ENCODE peak calls at places on chromosome 5, in nine cellular contexts. V is astrocyte of the spinal cord, K is dorsolateral prefrontal cortex, R is HCT116, E is HepG2, Q is kidney, B is WERI-Rb-1, F is PC-9, X is OCI-LY7. I is an unnamed sample.

GRCh38 chr5:87827561-87827960 is 414.8 kb upstream of the CCNH start:
- DNase-seq in K (no peak), R (no peak), E (no peak), Q (no peak), F (no peak), B (no peak), X (no peak), V (peak; percentile 68), I (no peak)

GRCh38 chr5:129243058-129243457 is 148.5 kb downstream of the ISOC1 start:
- DNase-seq in K (no peak), F (no peak), R (no peak), X (no peak), E (no peak), B (no peak), Q (no peak), V (no peak), I (no peak)

GRCh38 chr5:175745212-175745611 is 87.3 kb downstream of the HRH2 start:
- DNase-seq in F (no peak), V (no peak), B (no peak), X (no peak), Q (peak; percentile 10), R (no peak), E (peak; percentile 50), K (no peak), I (no peak)

GRCh38 chr5:11851965-11852745 is 52.1 kb downstream of the CTNND2 start:
- DNase-seq in R (no peak), Q (no peak), E (no peak), F (no peak), V (no peak), B (no peak), K (no peak), X (no peak), I (no peak)

GRCh38 chr5:38557309-38557710 is 864 bp upstream of the LIFR start:
- DNase-seq in R (no peak), X (no peak), V (no peak), E (no peak), K (peak; percentile 24), F (no peak), Q (no peak), B (no peak), I (peak; percentile 47)

GRCh38 chr5:113343343-113343742 is 91.4 kb downstream of the TSSK1B start:
- DNase-seq in B (no peak), X (no peak), E (no peak), F (no peak), K (no peak), R (no peak), V (no peak), Q (no peak), I (no peak)

GRCh38 chr5:149257875-149258705 is 13.6 kb upstream of the AFAP1L1 start:
- DNase-seq in E (no peak), K (peak; percentile 53), Q (no peak), X (no peak), F (no peak), V (peak; percentile 19), B (no peak), R (no peak), I (no peak)

GRCh38 chr5:140360681-140361479 is 886 bp downstream of the SLC4A9 start:
- DNase-seq in R (no peak), E (no peak), X (no peak), V (no peak), F (no peak), K (no peak), Q (no peak), B (no peak), I (no peak)

GRCh38 chr5:141848771-141849370 is 29.3 kb downstream of the PCDH1 start:
- DNase-seq in E (peak; percentile 71), X (peak; percentile 64), B (peak; percentile 83), R (no peak), Q (peak; percentile 93), K (no peak), V (peak; percentile 37), F (peak; percentile 88), I (peak; percentile 76)

GRCh38 chr5:172417983-172418630 is 36.2 kb downstream of the SH3PXD2B start:
- DNase-seq in R (no peak), Q (peak; percentile 95), F (no peak), K (peak; percentile 78), V (peak; percentile 97), B (no peak), E (peak; percentile 20), X (no peak), I (peak; percentile 88)

GRCh38 chr5:115545065-115545882 is 699 bp upstream of the FEM1C start:
- DNase-seq in Q (no peak), F (no peak), K (no peak), V (no peak), X (no peak), R (peak; percentile 57), B (no peak), E (no peak), I (no peak)

GRCh38 chr5:124910354-124911016 is 164.0 kb upstream of the ZNF608 start:
- DNase-seq in K (no peak), F (no peak), X (no peak), R (no peak), E (no peak), B (no peak), V (no peak), Q (no peak), I (no peak)
- H3K4me3 ChIP-seq in K (no peak overlapping the region), F (no peak overlapping the region), X (no peak overlapping the region), R (no peak overlapping the region), E (no peak overlapping the region), B (no peak overlapping the region), V (no peak overlapping the region), Q (no peak overlapping the region), I (no peak overlapping the region)

DNA sequence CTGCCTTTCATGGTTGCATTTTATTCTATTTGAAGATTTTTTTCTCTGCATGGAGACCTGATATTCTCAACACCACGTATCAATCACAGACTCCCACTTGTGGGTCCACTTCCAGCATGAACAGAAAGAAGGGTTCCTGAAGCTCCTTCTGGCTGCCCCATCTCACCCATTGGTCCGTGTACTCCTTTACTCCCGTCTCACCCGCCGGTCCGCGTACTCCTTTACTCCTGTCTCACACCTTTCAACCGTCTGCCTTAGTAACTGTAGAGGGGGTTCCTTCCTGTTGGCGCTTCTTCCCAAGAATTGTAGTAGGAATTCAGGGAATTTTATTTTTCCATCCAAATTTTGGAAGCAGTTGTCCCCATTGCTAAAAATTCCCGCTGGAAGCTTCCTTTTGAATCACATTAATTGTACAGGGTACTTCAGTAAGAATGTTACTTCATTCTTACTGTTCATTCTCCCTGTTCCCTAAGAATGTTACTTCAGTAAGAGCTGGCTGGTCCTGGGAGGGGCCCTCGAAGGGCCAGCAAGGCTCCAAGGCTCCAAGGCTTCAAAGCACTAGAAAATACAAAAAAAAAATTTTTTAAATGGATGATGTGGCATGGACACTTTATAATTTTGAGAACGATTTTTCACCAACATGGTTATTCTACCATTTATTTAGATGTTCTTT is 3.9 kb upstream of the LPCAT1 start:
- DNase-seq in R (no peak), Q (peak; percentile 28), V (no peak), X (no peak), K (peak; percentile 5), E (no peak), B (no peak), F (no peak), I (no peak)
- TF ChIP-seq CTCF in R (no peak), Q (no peak), V (no peak), X (no peak), K (no peak), E (no peak), B (no peak), F (no peak), I (no peak)

DNA sequence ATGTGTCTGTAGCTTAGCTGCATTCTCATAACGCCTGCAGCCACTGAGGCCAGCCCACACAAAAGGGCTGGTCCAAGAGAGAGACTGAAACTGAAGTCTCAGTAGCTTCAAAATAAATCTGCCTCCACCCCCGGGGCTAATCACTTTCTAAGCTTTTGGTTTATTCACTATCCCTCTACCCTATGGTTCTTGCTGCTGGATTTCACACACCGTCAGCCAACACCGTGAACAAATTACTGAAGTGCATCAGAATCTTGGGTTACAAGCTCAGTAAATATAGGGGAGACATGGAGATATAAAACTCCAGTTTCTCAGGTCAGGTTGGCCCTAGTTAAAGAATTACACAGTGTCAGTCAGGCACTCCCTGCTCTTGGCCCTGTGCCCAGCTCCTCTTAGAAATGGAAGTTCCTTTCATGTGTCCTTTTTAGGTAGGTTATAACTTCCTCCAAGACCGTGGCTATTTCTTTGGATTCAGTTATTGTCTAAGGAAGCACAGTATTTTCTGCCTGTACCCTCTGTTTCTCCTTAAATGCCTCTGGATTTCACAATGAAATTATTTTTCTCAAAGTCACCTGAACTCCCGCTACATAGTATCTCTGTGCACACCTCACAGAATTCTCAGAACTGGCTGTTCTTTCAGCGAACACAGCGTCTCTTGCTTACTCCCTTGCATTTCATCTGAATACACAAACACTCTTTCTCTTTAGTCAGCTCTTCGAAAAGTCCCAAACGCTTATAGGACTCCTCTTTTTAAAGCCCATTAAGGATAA is 112.5 kb downstream of the FAM174A start:
- DNase-seq in R (no peak), F (peak; percentile 51), Q (peak; percentile 91), K (peak; percentile 19), B (no peak), X (no peak), V (no peak), E (no peak), I (peak; percentile 78)
- H3K4me3 ChIP-seq in R (no peak overlapping the region), F (no peak overlapping the region), Q (peak overlapping the region; percentile 13), K (no peak overlapping the region), B (no peak overlapping the region), X (no peak overlapping the region), V (no peak overlapping the region), E (no peak overlapping the region), I (no peak overlapping the region)

GRCh38 chr5:97629281-97629680 is 446.2 kb upstream of the RIOK2 start:
- DNase-seq in B (no peak), Q (peak; percentile 86), F (no peak), R (peak; percentile 7), E (no peak), V (peak; percentile 40), K (peak; percentile 45), X (no peak), I (no peak)

GRCh38 chr5:97628011-97628410 is 445.0 kb upstream of the RIOK2 start:
- DNase-seq in K (no peak), F (no peak), V (no peak), E (no peak), B (no peak), Q (no peak), X (no peak), R (no peak), I (no peak)

GRCh38 chr5:97623441-97623840 is 440.4 kb upstream of the RIOK2 start:
- DNase-seq in F (no peak), X (no peak), V (no peak), E (no peak), R (no peak), Q (peak; percentile 21), B (no peak), K (no peak), I (no peak)

GRCh38 chr5:97624861-97625260 is 441.8 kb upstream of the RIOK2 start:
- DNase-seq in R (no peak), V (no peak), K (no peak), B (no peak), F (no peak), Q (no peak), E (no peak), X (no peak), I (no peak)
- TF ChIP-seq CTCF in R (no peak), V (no peak), K (no peak), B (no peak), F (no peak), Q (no peak), E (no peak), X (no peak), I (no peak)